ENCODE peak calls at places on chromosomes 4 and X, in ten cellular contexts. A is NAMALWA; W is mesenchymal stem cell; I is activated CD4-positive, alpha-beta memory T cell treated with anti-CD3 and anti-CD28 coated beads, Interleukin-2, amount 10 ng/mL, durations not matched to agents 7 days and 5 days; R is amniotic stem cell; Q is SHP77; Y is posterior cingulate gyrus; M is stimulated activated CD4-positive, alpha-beta T cell treated with anti-CD3 and anti-CD28 coated beads, TNF-alpha, amount 100 ng/mL, for 48 hours; D is AG10803; K is nephron progenitor cell. V is an unnamed sample.

GRCh38 chrX:25873196-25873595 is 264.9 kb upstream of the MAGEB18 start:
- DNase-seq in A (no peak), W (no peak), I (no peak), R (no peak), Q (peak; percentile 66), Y (no peak), M (no peak), D (peak; percentile 11), K (no peak), V (no peak)

GRCh38 chr4:153792893-153793227 is 4.0 kb upstream of the SFRP2 start:
- DNase-seq in A (no peak), W (no peak), I (no peak), R (no peak), Q (no peak), Y (no peak), M (no peak), D (no peak), K (no peak), V (no peak)

GRCh38 chrX:148504412-148504950 is 4.1 kb downstream of the AFF2 start:
- DNase-seq in A (no peak), W (no peak), I (no peak), R (no peak), Q (no peak), Y (no peak), M (no peak), D (no peak), K (peak; percentile 68), V (no peak)

GRCh38 chr4:108814327-108814726 is 51.5 kb upstream of the ETNPPL start:
- DNase-seq in A (no peak), W (no peak), I (no peak), R (no peak), Q (no peak), Y (no peak), M (no peak), D (no peak), K (no peak), V (no peak)

GRCh38 chr4:122480023-122480422 is 23.5 kb upstream of the IL2 start:
- DNase-seq in A (no peak), W (peak; percentile 63), I (no peak), R (no peak), Q (no peak), Y (no peak), M (no peak), D (peak; percentile 13), K (no peak), V (no peak)

GRCh38 chr4:129043523-129043922 is 49.8 kb downstream of the SCLT1 start:
- DNase-seq in A (peak; percentile 11), W (peak; percentile 21), I (no peak), R (no peak), Q (no peak), Y (no peak), M (no peak), D (peak; percentile 73), K (no peak), V (peak; percentile 27)

GRCh38 chr4:175536852-175537453 is 275.1 kb downstream of the GPM6A start:
- DNase-seq in A (peak; percentile 87), W (peak; percentile 68), I (no peak), R (peak; percentile 72), Q (peak; percentile 33), Y (no peak), M (no peak), D (peak; percentile 66), K (peak; percentile 6), V (peak; percentile 41)

GRCh38 chr4:145179201-145179860 is 1.1 kb downstream of the OTUD4 start:
- DNase-seq in A (peak; percentile 79), W (peak; percentile 70), I (peak; percentile 84), R (peak; percentile 7), Q (no peak), Y (peak; percentile 53), M (peak; percentile 65), D (peak; percentile 44), K (peak; percentile 53), V (peak; percentile 28)

GRCh38 chr4:76984127-76984526 is 34.6 kb downstream of the SEPTIN11 start:
- DNase-seq in A (peak; percentile 28), W (peak; percentile 82), I (no peak), R (no peak), Q (no peak), Y (no peak), M (no peak), D (peak; percentile 74), K (no peak), V (peak; percentile 50)

GRCh38 chrX:140500427-140500826 is 4.4 kb downstream of the SOX3 start:
- DNase-seq in A (no peak), W (no peak), I (no peak), R (no peak), Q (no peak), Y (no peak), M (no peak), D (no peak), K (no peak), V (no peak)